ENCODE peak calls at places on chromosomes 3 and 15, in four cellular contexts. J is astrocyte of the hippocampus, R is EH, Z is anterior cingulate cortex. Y is an unnamed sample.

GRCh38 chr3:23649502-23649901 is 156.3 kb upstream of the UBE2E1 start:
- DNase-seq in J (no peak), R (peak; percentile 20), Z (no peak), Y (no peak)

GRCh38 chr3:9809615-9810356 is at the start of gene TTLL3:
- DNase-seq in J (peak; percentile 86), R (peak; percentile 76), Z (peak; percentile 46), Y (peak; percentile 96)

GRCh38 chr3:54835701-54836100 is 92.2 kb downstream of the LRTM1 start:
- DNase-seq in J (no peak), R (no peak), Z (no peak), Y (no peak)

GRCh38 chr3:62013931-62014330 is 359.4 kb downstream of the FEZF2 start:
- DNase-seq in J (no peak), R (no peak), Z (no peak), Y (no peak)

GRCh38 chr3:13141991-13142412 is 68.8 kb upstream of the IQSEC1 start:
- DNase-seq in J (peak; percentile 82), R (peak; percentile 62), Z (no peak), Y (peak; percentile 91)

GRCh38 chr15:73624530-73624929 is 8.7 kb downstream of the NPTN start:
- DNase-seq in J (no peak), R (peak; percentile 18), Z (no peak), Y (no peak)

GRCh38 chr3:139764069-139764905 is 86.5 kb upstream of the NMNAT3 start:
- DNase-seq in J (peak; percentile 51), R (peak; percentile 63), Z (no peak), Y (no peak)

GRCh38 chr3:47612178-47612577 is 33.5 kb upstream of the CSPG5 start:
- DNase-seq in J (peak; percentile 86), R (peak; percentile 91), Z (no peak), Y (peak; percentile 68)

GRCh38 chr3:105533955-105534354 is 167.2 kb downstream of the ALCAM start:
- DNase-seq in J (peak; percentile 50), R (peak; percentile 18), Z (no peak), Y (no peak)

GRCh38 chr3:63364909-63365308 is 86.8 kb downstream of the SYNPR start:
- DNase-seq in J (peak; percentile 57), R (no peak), Z (no peak), Y (no peak)

GRCh38 chr15:101322016-101322695 is 27.1 kb upstream of the SNRPA1 start:
- DNase-seq in J (no peak), R (no peak), Z (no peak), Y (peak; percentile 30)

GRCh38 chr15:92541197-92542190 is 114.1 kb downstream of the FAM174B start:
- DNase-seq in J (peak; percentile 68), R (peak; percentile 8), Z (no peak), Y (no peak)

GRCh38 chr15:62051166-62051565 is 9.1 kb downstream of the VPS13C start:
- DNase-seq in J (no peak), R (no peak), Z (no peak), Y (no peak)

GRCh38 chr3:4828279-4829030 is 150.8 kb upstream of the BHLHE40 start:
- DNase-seq in J (peak; percentile 87), R (peak; percentile 70), Z (no peak), Y (no peak)

GRCh38 chr3:141875893-141876380 is 506 bp upstream of the ATP1B3 start:
- DNase-seq in J (peak; percentile 66), R (peak; percentile 74), Z (peak; percentile 51), Y (no peak)

GRCh38 chr3:45110185-45110833 is 35.9 kb downstream of the CDCP1 start:
- DNase-seq in J (no peak), R (peak; percentile 40), Z (no peak), Y (no peak)

GRCh38 chr15:39587291-39587909 is 6.5 kb downstream of the THBS1 start:
- DNase-seq in J (peak; percentile 49), R (peak; percentile 78), Z (no peak), Y (peak; percentile 44)

GRCh38 chr15:35117508-35118280 is 32.6 kb upstream of the NANOGP8 start:
- DNase-seq in J (no peak), R (no peak), Z (no peak), Y (no peak)

GRCh38 chr15:25415217-25415616 is 23.6 kb downstream of the UBE3A start:
- DNase-seq in J (no peak), R (no peak), Z (no peak), Y (no peak)

GRCh38 chr15:36401586-36401966 is 177.8 kb upstream of the CDIN1 start:
- DNase-seq in J (no peak), R (no peak), Z (no peak), Y (no peak)

GRCh38 chr3:95389725-95390313 is 1327.0 kb downstream of the NSUN3 start:
- DNase-seq in J (no peak), R (no peak), Z (no peak), Y (no peak)

Y was measured in osteoblast.